ENCODE peak calls at places on chromosomes 7 and 10, in five cellular contexts. N, W, J, B and M are unnamed samples.

GRCh38 chr7:78437118-78437517 is 638.5 kb downstream of the PHTF2 start:
- DNase-seq in N (no peak), B (no peak), J (no peak), W (no peak), M (no peak)

GRCh38 chr7:102326156-102326914 is 29.9 kb downstream of the SPDYE6 start:
- DNase-seq in B (no peak), J (no peak), N (no peak), W (no peak), M (no peak)

GRCh38 chr7:151229249-151229648 is 2.2 kb upstream of the ABCF2 start:
- DNase-seq in N (no peak), W (no peak), J (no peak), B (no peak), M (no peak)

GRCh38 chr10:70784476-70784875 is 701 bp downstream of the TBATA start:
- DNase-seq in N (no peak), J (no peak), B (no peak), W (no peak), M (no peak)

GRCh38 chr10:60517805-60518204 is 128.1 kb upstream of the ANK3 start:
- DNase-seq in W (no peak), B (no peak), J (no peak), N (no peak), M (no peak)

GRCh38 chr10:1527951-1528350 is 209.4 kb downstream of the ADARB2 start:
- DNase-seq in B (no peak), N (no peak), J (no peak), W (no peak), M (no peak)

GRCh38 chr10:49362596-49363260 is 33.2 kb downstream of the DRGX start:
- DNase-seq in J (no peak), N (no peak), W (no peak), B (no peak), M (no peak)

GRCh38 chr10:131201741-131202515 is 109.6 kb downstream of the TCERG1L start:
- DNase-seq in N (no peak), W (peak; percentile 18), J (no peak), B (no peak), M (no peak)

GRCh38 chr7:100673942-100674431 is 447 bp downstream of the GNB2 start:
- DNase-seq in W (no peak), N (peak; percentile 59), B (no peak), J (no peak), M (no peak)

GRCh38 chr7:138304071-138304320 is 156.1 kb upstream of the TRIM24 start:
- DNase-seq in J (no peak), W (no peak), N (no peak), B (no peak), M (no peak)

GRCh38 chr7:105024734-105025133 is 10.7 kb downstream of the KMT2E start:
- DNase-seq in N (no peak), J (no peak), B (no peak), W (no peak), M (no peak)

GRCh38 chr10:97543025-97543546 is 29.5 kb upstream of the ANKRD2 start:
- DNase-seq in N (peak; percentile 83), B (no peak), W (peak; percentile 75), J (peak; percentile 65), M (no peak)

GRCh38 chr10:116720241-116721047 is 21.9 kb downstream of the HSPA12A start:
- DNase-seq in B (no peak), J (no peak), W (peak; percentile 51), N (no peak), M (no peak)

GRCh38 chr10:104548090-104548489 is 93.0 kb upstream of the SORCS3 start:
- DNase-seq in W (peak; percentile 81), J (no peak), N (no peak), B (no peak), M (no peak)

GRCh38 chr7:30770936-30771858 is at the start of gene MINDY4:
- DNase-seq in J (peak; percentile 62), N (peak; percentile 87), W (peak; percentile 92), B (peak; percentile 38), M (peak; percentile 45)

GRCh38 chr7:30992414-30992813 is 28.7 kb downstream of the GHRHR start:
- DNase-seq in B (no peak), J (no peak), W (no peak), N (no peak), M (no peak)

GRCh38 chr10:15719062-15719898 is 442 bp downstream of the ITGA8 start:
- DNase-seq in N (no peak), J (no peak), W (peak; percentile 85), B (no peak), M (no peak)

GRCh38 chr7:140564643-140565042 is 76.0 kb downstream of the DENND2A start:
- DNase-seq in J (no peak), N (no peak), W (no peak), B (no peak), M (no peak)

GRCh38 chr10:8405551-8405950 is 351.1 kb downstream of the GATA3 start:
- DNase-seq in B (no peak), W (no peak), N (no peak), J (no peak), M (no peak)

GRCh38 chr10:118775478-118775877 is 20.7 kb upstream of the CACUL1 start:
- DNase-seq in B (no peak), N (no peak), J (no peak), W (no peak), M (no peak)

GRCh38 chr10:118776960-118777359 is 22.2 kb upstream of the CACUL1 start:
- DNase-seq in J (no peak), B (no peak), W (no peak), N (no peak), M (no peak)

GRCh38 chr10:118776033-118776432 is 21.3 kb upstream of the CACUL1 start:
- DNase-seq in B (no peak), W (no peak), N (no peak), J (no peak), M (no peak)

GRCh38 chr10:118781536-118781935 is 26.8 kb upstream of the CACUL1 start:
- DNase-seq in B (no peak), N (no peak), W (no peak), J (no peak), M (no peak)

DNA sequence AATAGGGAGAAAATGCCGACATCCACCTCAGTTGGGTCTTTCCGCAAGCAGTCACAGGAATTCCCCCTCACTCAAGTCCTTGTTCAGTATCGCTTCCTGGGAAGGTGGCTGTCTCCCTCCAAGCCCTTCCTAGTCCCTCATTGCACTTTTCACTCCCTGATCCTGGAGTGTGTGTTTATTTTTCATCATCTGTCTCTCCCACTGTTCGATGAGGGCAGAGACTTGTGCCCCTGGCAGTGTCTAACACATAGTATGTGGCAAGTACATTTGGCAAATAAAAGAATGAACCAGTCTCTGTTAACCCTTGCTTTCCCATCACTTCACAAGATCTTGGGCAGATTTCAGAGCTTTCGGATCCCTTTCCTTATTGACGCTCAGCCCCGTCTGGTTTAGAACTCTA is 24.0 kb upstream of the CACUL1 start:
- DNase-seq in W (no peak), B (no peak), J (no peak), N (no peak), M (no peak)
- H3K9me3 ChIP-seq in W (peaks cover 5% of the 10 kb centered on the region), B (no peaks in the 10 kb centered on the region), J (no peaks in the 10 kb centered on the region), N (peaks cover 4% of the 10 kb centered on the region), M (no peaks in the 10 kb centered on the region)

DNA sequence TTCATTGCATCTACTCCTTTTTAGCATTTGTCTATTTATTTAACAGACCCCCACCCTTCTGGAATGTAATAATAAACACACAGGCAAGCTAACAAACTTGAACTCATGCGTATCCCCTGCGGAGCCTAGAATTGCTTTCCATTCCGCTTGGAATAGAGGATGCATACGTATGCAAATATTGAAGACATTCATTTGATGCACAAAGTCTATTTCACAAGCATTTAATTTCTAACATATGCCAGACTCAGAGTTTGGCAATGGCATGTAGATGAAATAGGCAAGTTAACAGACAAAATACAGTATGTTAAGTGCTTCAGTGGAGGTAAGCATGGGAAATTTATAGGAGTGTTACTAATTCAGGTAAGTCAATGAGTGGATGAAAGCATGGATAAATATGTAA is 88.5 kb downstream of the PTPRZ1 start:
- DNase-seq in B (no peak), W (no peak), N (no peak), J (no peak), M (no peak)
- H3K9me3 ChIP-seq in B (no peaks in the 10 kb centered on the region), W (no peaks in the 10 kb centered on the region), N (no peaks in the 10 kb centered on the region), J (no peaks in the 10 kb centered on the region), M (no peaks in the 10 kb centered on the region)

GRCh38 chr7:158123753-158124152 is 463.9 kb downstream of the PTPRN2 start:
- DNase-seq in N (no peak), W (no peak), J (no peak), B (no peak), M (no peak)

GRCh38 chr7:158125091-158125490 is 462.5 kb downstream of the PTPRN2 start:
- DNase-seq in B (no peak), J (no peak), W (peak; percentile 20), N (no peak), M (no peak)

GRCh38 chr7:158123214-158123613 is 464.4 kb downstream of the PTPRN2 start:
- DNase-seq in B (no peak), N (no peak), J (no peak), W (no peak), M (no peak)

GRCh38 chr7:158125721-158126120 is 461.9 kb downstream of the PTPRN2 start:
- DNase-seq in W (no peak), J (no peak), N (no peak), B (no peak), M (no peak)

GRCh38 chr7:158124671-158125079 is 462.9 kb downstream of the PTPRN2 start:
- DNase-seq in B (no peak), J (no peak), W (peak; percentile 17), N (no peak), M (no peak)
- H3K9me3 ChIP-seq in B (no peaks in the 10 kb centered on the region), J (no peaks in the 10 kb centered on the region), W (peaks cover 88% of the 10 kb centered on the region), N (no peaks in the 10 kb centered on the region), M (no peaks in the 10 kb centered on the region)

DNA sequence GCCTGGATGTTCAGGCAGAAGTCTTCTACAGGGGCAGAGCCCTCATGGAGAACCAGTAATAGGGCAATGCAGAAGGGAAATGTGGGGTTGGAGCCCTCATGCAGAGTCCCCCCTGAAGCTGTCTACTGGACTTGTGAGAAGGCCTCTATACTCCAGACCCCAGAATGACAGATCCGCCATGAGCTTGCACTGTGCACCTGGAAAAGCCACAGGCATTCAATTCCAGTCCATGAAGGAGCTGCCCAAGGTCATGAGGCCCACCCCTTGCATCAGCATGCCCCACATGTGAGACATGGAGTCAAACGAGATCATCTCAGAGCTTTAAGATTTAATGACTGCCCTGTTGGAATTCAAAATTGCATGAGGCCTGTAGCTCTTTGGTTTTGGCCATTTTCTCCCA is 4.9 kb upstream of the ZNF679 start:
- DNase-seq in W (no peak), N (no peak), J (no peak), B (no peak), M (no peak)
- H3K9me3 ChIP-seq in W (peaks cover 79% of the 10 kb centered on the region), N (peaks cover 73% of the 10 kb centered on the region), J (peaks cover 19% of the 10 kb centered on the region), B (peaks cover 54% of the 10 kb centered on the region), M (peaks cover 3% of the 10 kb centered on the region)

GRCh38 chr10:133184591-133185244 is 24.7 kb downstream of the KNDC1 start:
- DNase-seq in W (no peak), N (no peak), J (no peak), B (no peak), M (no peak)
- H3K9me3 ChIP-seq in W (no peaks in the 10 kb centered on the region), N (no peaks in the 10 kb centered on the region), J (no peaks in the 10 kb centered on the region), B (no peaks in the 10 kb centered on the region), M (no peaks in the 10 kb centered on the region)

DNA sequence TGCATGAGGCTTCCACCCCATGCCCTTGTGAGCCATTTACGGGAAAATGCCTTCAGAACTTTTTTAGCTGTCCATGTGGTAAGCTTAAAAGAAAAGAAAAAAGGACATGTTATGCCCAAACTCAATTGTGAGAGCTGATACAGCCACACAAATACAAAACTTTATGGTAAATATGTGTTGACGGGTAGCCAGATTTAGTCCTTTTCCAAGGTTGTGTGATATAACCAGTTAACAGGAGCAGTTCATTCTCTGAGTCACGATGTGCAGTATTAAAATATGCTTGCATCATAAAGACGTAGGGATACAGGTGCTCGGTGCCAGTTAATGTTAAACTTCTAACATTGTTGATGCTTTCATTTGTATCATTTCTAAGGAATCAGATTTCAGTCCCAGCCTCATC is 350.4 kb downstream of the DNAJB6 start:
- DNase-seq in J (peak; percentile 3), B (no peak), N (no peak), W (no peak), M (no peak)
- H3K9me3 ChIP-seq in J (no peaks in the 10 kb centered on the region), B (no peaks in the 10 kb centered on the region), N (no peaks in the 10 kb centered on the region), W (peaks cover 36% of the 10 kb centered on the region), M (no peaks in the 10 kb centered on the region)